ENCODE peak calls at places on chromosomes 16 and 17, in five cellular contexts. O is mesendoderm, N is neural progenitor cell, E is colonic mucosa, D is fibroblast of lung. W is an unnamed sample. For H3K36me3 and H3K4me1, the result is how much of the 10 kb centered on the place peaks cover.

GRCh38 chr17:62925267-62925836 is 40.7 kb upstream of the TANC2 start:
- DNase-seq in E (no peak), N (no peak), O (no peak), D (no peak), W (no peak)

GRCh38 chr17:40073454-40074174 is 10.8 kb downstream of the THRA start:
- DNase-seq in N (no peak), E (no peak), O (no peak), D (no peak), W (no peak)

GRCh38 chr17:20999044-20999573 is 43.7 kb downstream of the USP22 start:
- DNase-seq in E (no peak), D (peak), N (no peak), O (no peak), W (peak)

GRCh38 chr16:84255050-84255810 is 15.4 kb upstream of the KCNG4 start:
- DNase-seq in E (no peak), O (no peak), N (no peak), D (no peak), W (peak)

GRCh38 chr17:52136173-52136572 is 22.3 kb downstream of the CA10 start:
- DNase-seq in D (no peak), E (no peak), N (no peak), O (no peak), W (peak)

GRCh38 chr16:14485131-14485551 is 144.9 kb downstream of the PARN start:
- DNase-seq in D (peak), N (no peak), O (peak), E (no peak), W (no peak)

GRCh38 chr16:48128769-48129168 is 27.0 kb downstream of the ABCC12 start:
- DNase-seq in O (no peak), N (no peak), D (no peak), E (no peak), W (peak)

GRCh38 chr17:8188408-8188839 is 1.6 kb downstream of the BORCS6 start:
- DNase-seq in O (no peak), E (no peak), D (no peak), N (no peak), W (peak)

GRCh38 chr16:77758046-77758445 is 30.3 kb upstream of the VAT1L start:
- DNase-seq in N (no peak), E (no peak), O (no peak), D (no peak), W (no peak)

GRCh38 chr17:50426814-50427787 is 1.1 kb downstream of the ACSF2 start:
- DNase-seq in E (peak), D (peak), O (peak), N (peak), W (no peak)

GRCh38 chr17:3582921-3583320 is 25.3 kb upstream of the TRPV3 start:
- DNase-seq in D (no peak), E (no peak), O (no peak), N (no peak), W (peak)

GRCh38 chr16:86549076-86549892 is 5.8 kb downstream of the MTHFSD start:
- DNase-seq in O (no peak), E (no peak), N (no peak), D (no peak), W (no peak)

GRCh38 chr17:82031885-82032627 is 578 bp downstream of the RAC3 start:
- DNase-seq in E (peak), N (peak), D (no peak), O (peak), W (no peak)

GRCh38 chr17:71496552-71496951 is 624.3 kb upstream of the SOX9 start:
- DNase-seq in N (no peak), D (peak), E (no peak), O (no peak), W (no peak)

GRCh38 chr16:28494141-28494851 is at the start of gene APOBR:
- DNase-seq in E (peak), D (no peak), N (no peak), O (no peak), W (peak)

DNA sequence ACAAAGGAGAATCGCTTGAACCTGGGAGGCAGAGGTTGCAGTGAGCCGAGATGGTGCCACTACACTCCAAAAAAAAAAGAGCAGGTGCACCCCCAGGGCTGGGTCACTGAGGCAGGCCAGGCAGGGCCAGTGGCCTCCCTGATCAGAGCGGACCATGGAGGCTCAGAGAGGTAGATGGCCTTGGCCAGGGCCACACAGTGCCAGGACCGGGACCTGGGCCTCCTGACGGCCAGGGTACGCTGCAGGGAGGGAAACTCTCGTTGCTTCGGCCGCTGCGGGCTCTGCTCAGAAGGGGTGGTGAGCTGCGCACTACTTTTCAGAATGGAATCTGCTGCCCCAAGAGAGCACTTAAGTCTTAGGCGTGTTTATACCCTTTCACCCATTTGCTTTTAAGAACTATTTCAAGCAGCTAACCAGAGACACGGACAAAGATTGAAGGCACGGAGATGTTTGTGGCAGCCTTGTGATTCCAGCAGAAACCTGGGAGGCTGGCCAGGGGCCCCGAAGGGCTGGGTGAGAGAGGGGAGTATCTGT is 17.1 kb downstream of the MYO1C start:
- DNase-seq in N (no peak), E (no peak), D (no peak), O (no peak), W (no peak)
- H3K36me3 ChIP-seq in N (under half), E (under half), D (half or more), O (under half), W (under half)

GRCh38 chr16:22360963-22361659 is 13.3 kb downstream of the CDR2 start:
- DNase-seq in O (peak), D (no peak), N (no peak), E (no peak), W (no peak)
- H3K4me1 ChIP-seq in O (under half), D (under half), N (under half), E (under half), W (under half)

GRCh38 chr17:1005361-1005946 is 8.5 kb downstream of the TIMM22 start:
- DNase-seq in O (peak), D (peak), E (peak), N (no peak), W (peak)
- H3K9ac ChIP-seq in O (no peak), D (no peak), E (peak), N (no peak), W (no peak)

GRCh38 chr17:29862951-29863350 is 67.1 kb downstream of the SSH2 start:
- DNase-seq in N (no peak), O (no peak), D (no peak), E (no peak), W (no peak)
- H3K36me3 ChIP-seq in N (under half), O (under half), D (under half), E (under half), W (under half)

W was measured in kidney.